ENCODE peak calls at places on chromosomes 1 and 21, in four cellular contexts. H is HEK293T, B is WTC11, L is K562. G is an unnamed sample.

GRCh38 chr1:180586671-180587155 is 27.9 kb downstream of the OVAAL start:
- DNase-seq in H (no peak), B (no peak), L (peak), G (peak)

GRCh38 chr1:79849388-79849787 is 842.9 kb upstream of the ADGRL4 start:
- DNase-seq in H (no peak), B (no peak), L (no peak), G (no peak)

GRCh38 chr1:100039571-100039970 is 69.8 kb downstream of the SLC35A3 start:
- DNase-seq in H (no peak), B (no peak), L (no peak), G (no peak)

GRCh38 chr1:94039871-94040569 is 80.9 kb downstream of the ABCA4 start:
- DNase-seq in H (no peak), B (no peak), L (no peak), G (no peak)

GRCh38 chr1:8689431-8690252 is 127.8 kb downstream of the RERE start:
- DNase-seq in H (no peak), B (no peak), L (no peak), G (no peak)

GRCh38 chr1:27137022-27137542 is 17.8 kb downstream of the SLC9A1 start:
- DNase-seq in H (no peak), B (no peak), L (peak), G (no peak)

GRCh38 chr1:67572217-67572593 is 112.8 kb upstream of the GADD45A start:
- DNase-seq in H (no peak), B (no peak), L (no peak), G (no peak)

GRCh38 chr1:215192306-215192705 is 109.8 kb downstream of the KCNK2 start:
- DNase-seq in H (no peak), B (no peak), L (no peak), G (no peak)

GRCh38 chr1:175148068-175148467 is 44.5 kb downstream of the KIAA0040 start:
- DNase-seq in H (no peak), B (no peak), L (no peak), G (no peak)

GRCh38 chr1:246595146-246595545 is 28.9 kb downstream of the CNST start:
- DNase-seq in H (no peak), B (no peak), L (no peak), G (no peak)

GRCh38 chr1:246600579-246600978 is 34.3 kb downstream of the CNST start:
- DNase-seq in H (no peak), B (no peak), L (no peak), G (no peak)

GRCh38 chr1:246599315-246599714 is 33.1 kb downstream of the CNST start:
- DNase-seq in H (no peak), B (no peak), L (no peak), G (no peak)

GRCh38 chr1:246597971-246598370 is 31.7 kb downstream of the CNST start:
- DNase-seq in H (no peak), B (no peak), L (no peak), G (no peak)

GRCh38 chr1:246597340-246597739 is 31.1 kb downstream of the CNST start:
- DNase-seq in H (no peak), B (no peak), L (no peak), G (peak)
- TF ChIP-seq ELF4 in H (no peak), B (no peak), L (no peak), G (no peak)

GRCh38 chr21:34336756-34337391 is 26.9 kb upstream of the KCNE2 start:
- DNase-seq in H (no peak), B (no peak), L (no peak), G (no peak)

GRCh38 chr21:34336245-34336644 is 27.6 kb upstream of the KCNE2 start:
- DNase-seq in H (no peak), B (no peak), L (no peak), G (no peak)

GRCh38 chr21:34337741-34338140 is 26.1 kb upstream of the KCNE2 start:
- DNase-seq in H (no peak), B (no peak), L (no peak), G (no peak)

GRCh38 chr21:34333150-34333739 is 30.6 kb upstream of the KCNE2 start:
- DNase-seq in H (no peak), B (no peak), L (no peak), G (no peak)

GRCh38 chr21:34335316-34335715 is 28.5 kb upstream of the KCNE2 start:
- DNase-seq in H (no peak), B (no peak), L (no peak), G (no peak)
- TF ChIP-seq ELF4 in H (no peak), B (no peak), L (no peak), G (no peak)

GRCh38 chr21:37435120-37435519 is 68.5 kb downstream of the DYRK1A start:
- DNase-seq in H (peak), B (peak), L (peak), G (no peak)
- TF ChIP-seq ELF4 in H (no peak), B (no peak), L (no peak), G (no peak)

DNA sequence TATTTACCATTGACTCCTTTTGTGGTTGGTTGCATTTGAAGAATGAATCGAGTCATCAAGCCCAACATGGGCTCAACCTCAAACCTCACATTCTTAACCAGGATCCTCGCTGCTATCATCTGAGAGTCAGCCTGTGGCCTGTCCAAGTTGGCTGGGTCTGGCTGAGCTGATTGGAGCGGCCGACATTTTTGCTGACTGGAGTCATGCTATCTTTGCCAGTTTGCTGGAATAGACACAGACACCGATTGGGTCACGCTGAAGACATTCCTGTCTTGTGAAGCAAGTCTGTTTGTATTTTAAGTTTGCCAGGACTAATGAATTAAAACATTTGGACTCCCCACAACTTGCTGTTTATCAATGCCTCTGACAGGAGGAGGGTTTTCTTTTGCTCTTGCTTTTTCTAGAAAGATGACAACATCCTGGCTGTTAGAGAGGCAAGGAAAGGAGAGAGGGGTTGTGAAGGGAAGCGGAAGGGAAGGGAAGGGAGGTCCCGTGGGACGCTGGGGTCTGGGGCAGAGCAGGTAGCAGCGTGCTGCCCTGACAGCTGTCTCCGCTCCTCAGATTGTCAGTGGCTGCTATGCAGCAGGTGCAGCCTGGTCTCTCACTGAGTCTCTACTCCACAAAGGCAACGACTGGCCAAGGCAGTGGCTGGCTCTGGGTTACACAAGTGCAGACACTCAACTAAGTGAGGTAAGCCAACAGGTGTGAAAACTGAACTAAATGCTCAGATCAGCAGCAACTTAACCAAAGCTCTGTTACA is at the start of gene MAP3K7CL:
- DNase-seq in H (no peak), B (no peak), L (no peak), G (no peak)
- TF ChIP-seq ELF4 in H (no peak), B (no peak), L (no peak), G (no peak)

DNA sequence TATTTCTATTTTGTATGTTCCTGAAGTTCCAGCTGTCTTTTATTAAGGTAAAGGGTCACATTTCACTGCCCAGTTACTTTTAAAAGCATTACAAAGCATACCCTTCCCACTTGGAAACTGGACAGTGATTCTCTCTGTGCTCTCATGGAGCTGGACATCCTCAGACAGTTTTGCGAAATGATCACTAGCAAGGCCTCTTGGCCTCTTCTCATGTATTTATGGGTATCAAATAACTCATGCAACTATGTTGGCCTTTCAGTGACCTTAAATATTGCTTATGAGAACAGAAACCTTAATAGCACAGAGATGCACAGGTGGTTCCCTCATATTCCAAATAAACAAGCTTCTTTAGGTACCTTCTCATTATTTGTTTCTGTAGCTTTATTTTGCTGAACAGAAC is 7.9 kb upstream of the AMPD1 start:
- DNase-seq in H (no peak), B (no peak), L (no peak), G (no peak)
- TF ChIP-seq ELF4 in H (no peak), B (no peak), L (no peak), G (no peak)

GRCh38 chr21:29379517-29380054 is 80.9 kb downstream of the BACH1 start:
- DNase-seq in H (no peak), B (no peak), L (no peak), G (no peak)

GRCh38 chr21:29386803-29387202 is 88.1 kb downstream of the BACH1 start:
- DNase-seq in H (no peak), B (no peak), L (no peak), G (no peak)

GRCh38 chr21:29378814-29379213 is 80.1 kb downstream of the BACH1 start:
- DNase-seq in H (no peak), B (no peak), L (no peak), G (no peak)

GRCh38 chr21:29384608-29385359 is 86.1 kb downstream of the BACH1 start:
- DNase-seq in H (no peak), B (no peak), L (no peak), G (no peak)

GRCh38 chr21:29382029-29382654 is 83.4 kb downstream of the BACH1 start:
- DNase-seq in H (no peak), B (no peak), L (no peak), G (peak)
- TF ChIP-seq ELF4 in H (no peak), B (no peak), L (no peak), G (no peak)

GRCh38 chr1:228392111-228392936 is 14.3 kb downstream of the TRIM11 start:
- DNase-seq in H (no peak), B (no peak), L (peak), G (no peak)
- TF ChIP-seq ELF4 in H (no peak), B (no peak), L (no peak), G (no peak)

DNA sequence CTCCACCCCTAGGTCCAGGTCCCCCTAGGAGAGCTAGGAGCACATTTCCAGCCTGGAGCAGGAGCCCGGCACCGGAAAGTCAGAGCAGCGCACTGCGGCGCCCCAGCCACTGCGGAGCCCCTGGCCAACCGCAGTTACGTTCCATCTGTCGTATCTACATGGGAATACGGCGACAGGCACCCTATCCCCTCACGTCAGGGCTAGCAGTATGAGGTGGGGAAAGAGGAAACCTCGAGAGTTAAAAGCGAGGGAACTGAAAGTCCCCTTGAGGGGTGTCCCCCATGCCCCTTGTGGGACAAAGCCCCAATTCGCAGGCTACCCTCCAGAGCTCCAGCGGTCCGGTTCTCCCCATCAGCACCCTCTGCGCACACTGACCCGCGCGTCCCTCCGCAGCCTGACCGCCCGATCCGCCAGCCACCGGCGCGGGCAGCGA is 995 bp downstream of the COLGALT2 start:
- DNase-seq in H (peak), B (peak), L (peak), G (peak)
- TF ChIP-seq ELF4 in H (no peak), B (no peak), L (no peak), G (no peak)

GRCh38 chr1:237411621-237412020 is 369.6 kb downstream of the RYR2 start:
- DNase-seq in H (no peak), B (no peak), L (no peak), G (no peak)
- TF ChIP-seq ELF4 in H (no peak), B (no peak), L (no peak), G (no peak)

G was measured in HepG2.